ENCODE peak calls at places on chromosomes 11 and 22, in six cellular contexts. G is Kasumi-1; L is HT-29; B is EH; E is lung microvascular endothelial cell; A is stimulated activated CD4-positive, alpha-beta T cell treated with anti-CD3 and anti-CD28 coated beads, Interleukin-15, amount 100 ng/mL, for 48 hours. P is an unnamed sample.

GRCh38 chr11:6856871-6857270 is 6.0 kb upstream of the OR10A2 start:
- DNase-seq in L (no peak), E (peak; percentile 38), B (peak; percentile 46), A (no peak), G (no peak), P (no peak)

GRCh38 chr11:70528794-70529580 is 130.7 kb downstream of the CTTN start:
- DNase-seq in E (no peak), A (no peak), L (no peak), G (no peak), B (no peak), P (no peak)

GRCh38 chr11:65124480-65125196 is 2.5 kb downstream of the MRPL49 start:
- DNase-seq in E (no peak), A (no peak), B (no peak), L (no peak), G (no peak), P (no peak)

GRCh38 chr11:123924027-123924426 is 15.4 kb upstream of the OR4D5 start:
- DNase-seq in G (no peak), E (no peak), B (no peak), A (no peak), L (no peak), P (peak; percentile 38)

GRCh38 chr22:43884600-43885318 is 7.1 kb downstream of the PNPLA5 start:
- DNase-seq in L (peak; percentile 45), E (peak; percentile 37), B (peak; percentile 50), G (peak; percentile 24), A (peak; percentile 24), P (peak; percentile 75)

GRCh38 chr11:84465040-84465439 is 1162.1 kb downstream of the DLG2 start:
- DNase-seq in G (no peak), L (no peak), A (no peak), E (no peak), B (no peak), P (peak; percentile 31)

GRCh38 chr11:75454987-75455386 is 22.0 kb upstream of the KLHL35 start:
- DNase-seq in E (no peak), B (no peak), G (no peak), L (no peak), A (no peak), P (no peak)

GRCh38 chr11:27619039-27619438 is 81.2 kb downstream of the BDNF start:
- DNase-seq in E (no peak), B (peak; percentile 73), A (no peak), L (no peak), G (peak; percentile 6), P (no peak)

GRCh38 chr11:79018371-79018849 is 422.4 kb downstream of the TENM4 start:
- DNase-seq in E (peak; percentile 73), A (no peak), B (peak; percentile 91), G (no peak), L (no peak), P (no peak)

GRCh38 chr11:70736937-70737640 is 338.8 kb downstream of the CTTN start:
- DNase-seq in E (no peak), B (no peak), A (no peak), L (no peak), G (no peak), P (no peak)

GRCh38 chr11:131993291-131993690 is 622.9 kb downstream of the NTM start:
- DNase-seq in B (no peak), L (no peak), G (no peak), A (no peak), E (peak; percentile 20), P (no peak)

GRCh38 chr11:43818220-43818619 is 62.4 kb upstream of the ALKBH3 start:
- DNase-seq in L (no peak), A (no peak), E (no peak), B (peak; percentile 83), G (no peak), P (no peak)

GRCh38 chr22:49294656-49295464 is 532.8 kb downstream of the BRD1 start:
- DNase-seq in A (no peak), G (no peak), E (no peak), B (no peak), L (no peak), P (no peak)

GRCh38 chr11:66336234-66337102 is at the start of gene RIN1:
- DNase-seq in B (peak; percentile 98), E (peak; percentile 97), L (peak; percentile 79), A (no peak), G (peak; percentile 44), P (peak; percentile 98)

GRCh38 chr11:120186408-120186798 is 24.4 kb upstream of the OAF start:
- DNase-seq in E (no peak), L (no peak), B (no peak), A (no peak), G (no peak), P (no peak)

GRCh38 chr11:16883179-16883578 is 131.0 kb downstream of the PLEKHA7 start:
- DNase-seq in E (peak; percentile 52), A (no peak), L (peak; percentile 88), B (peak; percentile 5), G (peak; percentile 48), P (no peak)

GRCh38 chr22:43955883-43956286 is 643 bp downstream of the SAMM50 start:
- DNase-seq in E (no peak), A (no peak), B (no peak), G (peak; percentile 44), L (no peak), P (no peak)

GRCh38 chr22:44289429-44290171 is 23.2 kb downstream of the SHISAL1 start:
- DNase-seq in B (peak; percentile 24), E (no peak), L (no peak), G (no peak), A (no peak), P (no peak)

GRCh38 chr22:50112151-50113118 is 22.6 kb downstream of the MOV10L1 start:
- DNase-seq in A (no peak), E (peak; percentile 96), L (no peak), B (peak; percentile 76), G (peak; percentile 83), P (no peak)

GRCh38 chr22:49348631-49349030 is 479.0 kb downstream of the BRD1 start:
- DNase-seq in E (no peak), L (no peak), A (no peak), B (no peak), G (no peak), P (no peak)

GRCh38 chr22:17217179-17217578 is 2.1 kb downstream of the ADA2 start:
- DNase-seq in B (no peak), G (no peak), A (no peak), E (no peak), L (no peak), P (no peak)

GRCh38 chr11:456533-456932 is 6.5 kb downstream of the PTDSS2 start:
- DNase-seq in L (no peak), G (no peak), E (no peak), A (no peak), B (no peak), P (no peak)

GRCh38 chr11:62337682-62338181 is 484 bp downstream of the ASRGL1 start:
- DNase-seq in E (peak; percentile 21), A (no peak), G (no peak), L (peak; percentile 58), B (peak; percentile 17), P (no peak)

GRCh38 chr22:46841528-46841927 is 79.1 kb downstream of the TBC1D22A start:
- DNase-seq in L (no peak), A (no peak), G (no peak), B (peak; percentile 11), E (no peak), P (no peak)

GRCh38 chr11:20093775-20094174 is 66.5 kb downstream of the DBX1 start:
- DNase-seq in G (no peak), L (no peak), A (no peak), B (peak; percentile 56), E (peak; percentile 52), P (no peak)

GRCh38 chr11:85651118-85651517 is 3.4 kb downstream of the TMEM126A start:
- DNase-seq in G (no peak), L (no peak), B (no peak), E (no peak), A (no peak), P (no peak)

GRCh38 chr22:38187413-38188212 is 6.0 kb upstream of the PLA2G6 start:
- DNase-seq in A (no peak), L (no peak), B (no peak), G (no peak), E (peak; percentile 62), P (peak; percentile 85)

GRCh38 chr11:112355726-112356125 is 95.1 kb upstream of the PLET1 start:
- DNase-seq in A (no peak), L (peak; percentile 33), E (no peak), B (peak; percentile 49), G (no peak), P (peak; percentile 27)

GRCh38 chr22:17841836-17842235 is 67.6 kb upstream of the BID start:
- DNase-seq in A (no peak), E (no peak), B (no peak), G (no peak), L (no peak), P (no peak)

GRCh38 chr11:44364596-44364995 is 54.7 kb upstream of the ALX4 start:
- DNase-seq in B (no peak), L (no peak), E (no peak), A (no peak), G (no peak), P (no peak)

GRCh38 chr22:49025791-49026475 is 801.7 kb downstream of the BRD1 start:
- DNase-seq in E (no peak), A (no peak), L (no peak), B (no peak), G (no peak), P (no peak)

GRCh38 chr22:23222033-23222840 is 41.9 kb downstream of the BCR start:
- DNase-seq in B (no peak), E (no peak), L (no peak), A (no peak), G (peak; percentile 20), P (no peak)

GRCh38 chr11:119479685-119480275 is 56.8 kb upstream of the THY1 start:
- DNase-seq in B (peak; percentile 71), L (peak; percentile 49), G (peak; percentile 44), E (peak; percentile 47), A (no peak), P (no peak)

GRCh38 chr11:85742873-85743275 is 56.9 kb upstream of the CCDC89 start:
- DNase-seq in L (peak; percentile 69), E (no peak), G (no peak), A (no peak), B (no peak), P (no peak)

GRCh38 chr11:11036185-11037161 is 178.6 kb upstream of the ZBED5 start:
- DNase-seq in G (peak; percentile 54), A (no peak), L (peak; percentile 72), E (peak; percentile 69), B (peak; percentile 58), P (peak; percentile 67)